ENCODE peak calls at places on chromosomes 3 and 15, in four cellular contexts. One of them, this sample, is unnamed.

GRCh38 chr3:20537234-20537633 is 351.2 kb upstream of the SGO1 start:
- DNase-seq in tibial artery: no peak
- DNase-seq in transverse colon: no peak
- DNase-seq in heart left ventricle: no peak
- DNase-seq in this sample: no peak

GRCh38 chr3:126438186-126438585 is 37.5 kb downstream of the ZXDC start:
- DNase-seq in transverse colon: no peak
- DNase-seq in tibial artery: no peak
- DNase-seq in heart left ventricle: peak; percentile 3
- DNase-seq in this sample: peak; percentile 26

GRCh38 chr3:174242311-174243041 is 616.7 kb upstream of the NAALADL2 start:
- DNase-seq in tibial artery: no peak
- DNase-seq in heart left ventricle: peak; percentile 14
- DNase-seq in transverse colon: no peak
- DNase-seq in this sample: no peak

GRCh38 chr15:69160976-69161877 is 792 bp downstream of the GLCE start:
- DNase-seq in heart left ventricle: peak; percentile 43
- DNase-seq in tibial artery: peak; percentile 70
- DNase-seq in transverse colon: peak; percentile 51
- DNase-seq in this sample: no peak

GRCh38 chr15:92384391-92384790 is 9.3 kb upstream of the ST8SIA2 start:
- DNase-seq in heart left ventricle: no peak
- DNase-seq in tibial artery: no peak
- DNase-seq in transverse colon: no peak
- DNase-seq in this sample: no peak

GRCh38 chr3:115912372-115912771 is 289.1 kb downstream of the GAP43 start:
- DNase-seq in tibial artery: no peak
- DNase-seq in heart left ventricle: no peak
- DNase-seq in transverse colon: no peak
- DNase-seq in this sample: no peak

GRCh38 chr3:56955551-56956131 is 104.8 kb upstream of the SPATA12 start:
- DNase-seq in tibial artery: no peak
- DNase-seq in heart left ventricle: no peak
- DNase-seq in transverse colon: no peak
- DNase-seq in this sample: no peak

GRCh38 chr15:44243829-44244228 is 44.7 kb upstream of the GOLM2 start:
- DNase-seq in tibial artery: no peak
- DNase-seq in heart left ventricle: no peak
- DNase-seq in transverse colon: no peak
- DNase-seq in this sample: no peak

GRCh38 chr3:11698326-11699082 is 54.8 kb upstream of the VGLL4 start:
- DNase-seq in tibial artery: no peak
- DNase-seq in heart left ventricle: no peak
- DNase-seq in transverse colon: no peak
- DNase-seq in this sample: no peak

GRCh38 chr3:39989746-39990145 is 180.3 kb downstream of the MYRIP start:
- DNase-seq in transverse colon: no peak
- DNase-seq in heart left ventricle: no peak
- DNase-seq in tibial artery: no peak
- DNase-seq in this sample: no peak

GRCh38 chr15:28128036-28128435 is 28.9 kb upstream of the OCA2 start:
- DNase-seq in heart left ventricle: peak; percentile 65
- DNase-seq in tibial artery: no peak
- DNase-seq in transverse colon: no peak
- DNase-seq in this sample: peak; percentile 56

GRCh38 chr3:54858386-54858785 is 69.5 kb downstream of the LRTM1 start:
- DNase-seq in heart left ventricle: no peak
- DNase-seq in transverse colon: no peak
- DNase-seq in tibial artery: no peak
- DNase-seq in this sample: no peak

DNA sequence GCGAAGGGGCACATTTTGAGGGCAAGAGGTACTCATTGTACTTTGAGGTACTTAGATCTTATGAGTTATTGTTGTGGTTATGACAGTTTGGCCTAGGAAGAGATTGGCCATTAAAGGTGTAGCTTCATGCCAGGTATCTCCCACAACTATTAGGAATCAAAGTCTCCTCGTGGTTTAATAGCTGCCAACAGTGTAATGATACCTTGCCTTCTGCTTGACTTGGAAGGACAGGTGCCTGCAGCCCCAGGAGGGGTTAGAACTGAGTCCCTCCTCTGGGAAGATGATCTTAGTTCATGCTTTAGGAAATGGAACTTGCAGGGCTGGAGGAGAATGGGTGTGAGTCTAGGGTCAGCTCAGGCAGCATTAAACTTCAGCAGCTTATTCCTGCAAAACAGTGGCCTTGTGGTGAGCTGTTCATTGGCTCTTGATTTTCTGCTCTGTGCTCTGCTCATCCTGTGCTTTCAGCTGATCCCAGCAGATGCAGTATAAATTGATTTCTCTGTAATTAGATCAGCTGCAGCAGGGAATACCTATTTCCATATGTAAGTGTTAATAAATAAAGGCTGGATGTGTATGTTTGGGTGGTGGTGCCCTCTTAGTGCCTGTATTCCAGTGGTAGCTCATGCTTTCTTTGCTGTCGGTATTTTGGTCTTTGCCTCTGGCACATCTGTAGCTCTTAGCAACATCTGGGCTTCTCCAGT is 40.5 kb downstream of the ZNF609 start:
- DNase-seq in tibial artery: no peak
- DNase-seq in heart left ventricle: no peak
- DNase-seq in transverse colon: no peak
- DNase-seq in this sample: no peak
- H3K4me1 ChIP-seq in tibial artery: no peaks in the 10 kb centered on the region
- H3K4me1 ChIP-seq in heart left ventricle: peaks cover 45% of the 10 kb centered on the region
- H3K4me1 ChIP-seq in transverse colon: peaks cover 22% of the 10 kb centered on the region
- H3K4me1 ChIP-seq in this sample: no peaks in the 10 kb centered on the region

GRCh38 chr15:41417812-41418211 is 917 bp downstream of the RTF1 start:
- DNase-seq in tibial artery: no peak
- DNase-seq in transverse colon: no peak
- DNase-seq in heart left ventricle: no peak
- DNase-seq in this sample: no peak
- H3K27ac ChIP-seq in tibial artery: peak overlapping the region; percentile 87
- H3K27ac ChIP-seq in transverse colon: peak overlapping the region; percentile 94
- H3K27ac ChIP-seq in heart left ventricle: peak overlapping the region; percentile 91
- H3K27ac ChIP-seq in this sample: peak overlapping the region; percentile 34

DNA sequence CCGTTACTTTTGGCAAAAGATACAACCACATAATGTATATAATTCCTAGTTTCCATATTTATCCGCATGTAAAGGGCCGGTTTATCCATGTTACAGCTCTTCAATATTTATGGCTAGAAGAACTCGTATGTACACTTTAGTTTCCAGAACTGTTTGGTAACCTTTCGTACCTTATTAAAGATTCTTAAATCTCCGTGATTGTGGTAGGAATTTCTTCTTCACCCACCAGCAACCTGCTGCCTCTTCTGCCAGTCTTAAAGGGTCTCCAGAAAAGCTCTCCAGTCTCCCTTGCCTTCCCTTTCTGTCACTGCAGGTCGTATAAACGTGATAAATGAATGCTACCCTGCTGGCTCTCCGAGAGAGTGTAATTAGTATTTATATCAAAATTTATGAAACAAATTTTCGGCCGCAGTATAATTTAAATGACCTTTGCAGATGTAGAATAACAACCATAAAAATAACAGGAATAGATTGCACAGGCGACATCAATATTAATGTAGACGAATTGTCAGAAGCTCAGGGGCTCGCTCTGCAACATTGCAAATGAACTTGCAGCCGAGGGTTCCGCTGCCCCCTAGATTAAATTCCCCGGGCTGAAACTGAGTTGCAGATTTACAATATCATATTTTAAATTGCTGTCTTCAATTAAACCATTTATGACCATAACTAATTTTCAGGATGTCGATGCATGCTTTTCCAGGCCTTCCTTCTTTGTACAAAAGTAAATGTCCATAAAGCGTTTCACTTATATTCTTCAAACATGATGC is 5.4 kb downstream of the ZIC1 start:
- DNase-seq in transverse colon: no peak
- DNase-seq in tibial artery: no peak
- DNase-seq in heart left ventricle: no peak
- DNase-seq in this sample: no peak
- H3K27me3 ChIP-seq in transverse colon: peaks cover 100% of the 10 kb centered on the region
- H3K27me3 ChIP-seq in tibial artery: peaks cover 17% of the 10 kb centered on the region
- H3K27me3 ChIP-seq in heart left ventricle: peaks cover 99% of the 10 kb centered on the region
- H3K27me3 ChIP-seq in this sample: peaks cover 99% of the 10 kb centered on the region

DNA sequence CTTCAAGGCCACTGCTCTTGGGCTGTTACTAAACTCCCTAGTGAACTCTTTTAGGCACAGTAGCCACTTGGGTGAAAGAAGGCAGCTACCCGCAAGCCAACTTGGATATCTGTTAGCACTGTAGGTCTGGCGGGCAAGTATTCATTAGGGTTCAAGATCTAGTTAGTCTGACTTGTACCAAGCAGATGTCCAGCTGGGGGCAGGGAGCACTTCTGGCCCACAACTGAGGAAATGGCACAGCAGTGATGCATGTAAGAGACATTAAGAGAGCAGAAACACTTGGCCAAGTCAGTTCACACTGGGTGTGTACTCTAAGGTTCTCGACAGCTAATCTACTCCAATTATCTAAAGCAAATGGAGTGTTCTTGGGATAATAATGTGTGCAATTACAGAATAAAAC is 131.7 kb downstream of the CTNNB1 start:
- DNase-seq in transverse colon: no peak
- DNase-seq in heart left ventricle: no peak
- DNase-seq in tibial artery: no peak
- DNase-seq in this sample: no peak
- H3K4me1 ChIP-seq in transverse colon: no peaks in the 10 kb centered on the region
- H3K4me1 ChIP-seq in heart left ventricle: no peaks in the 10 kb centered on the region
- H3K4me1 ChIP-seq in tibial artery: no peaks in the 10 kb centered on the region
- H3K4me1 ChIP-seq in this sample: peaks cover 19% of the 10 kb centered on the region

DNA sequence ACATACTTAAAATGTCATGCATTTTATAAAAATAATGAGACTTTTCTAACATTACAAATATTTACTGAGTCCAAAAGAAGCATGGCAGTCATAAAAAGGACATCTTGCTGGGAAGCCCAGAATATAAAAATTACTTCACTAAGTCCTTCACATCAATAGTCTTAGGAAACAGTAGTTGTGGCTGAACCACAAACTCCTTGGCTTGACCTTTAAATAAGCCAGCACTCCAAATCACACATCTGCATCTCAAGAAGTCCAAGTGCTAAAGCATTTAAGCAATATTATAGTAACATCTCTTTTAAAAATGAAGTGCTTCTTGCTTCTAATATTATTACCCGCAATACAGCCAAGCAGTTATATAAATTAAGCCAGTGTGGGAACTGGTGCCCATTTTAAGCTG is 8.8 kb downstream of the CCNL1 start:
- DNase-seq in tibial artery: no peak
- DNase-seq in heart left ventricle: no peak
- DNase-seq in transverse colon: no peak
- DNase-seq in this sample: no peak
- H3K27ac ChIP-seq in tibial artery: no peak overlapping the region
- H3K27ac ChIP-seq in heart left ventricle: no peak overlapping the region
- H3K27ac ChIP-seq in transverse colon: no peak overlapping the region
- H3K27ac ChIP-seq in this sample: no peak overlapping the region

GRCh38 chr15:89358755-89359439 is 24.3 kb upstream of the POLG start:
- DNase-seq in transverse colon: peak; percentile 79
- DNase-seq in heart left ventricle: peak; percentile 66
- DNase-seq in tibial artery: peak; percentile 81
- DNase-seq in this sample: peak; percentile 82
- H3K27me3 ChIP-seq in transverse colon: peaks cover 94% of the 10 kb centered on the region
- H3K27me3 ChIP-seq in heart left ventricle: peaks cover 98% of the 10 kb centered on the region
- H3K27me3 ChIP-seq in tibial artery: peaks cover 4% of the 10 kb centered on the region
- H3K27me3 ChIP-seq in this sample: peaks cover 85% of the 10 kb centered on the region

This sample was measured in RWPE2.